ENCODE peak calls at places on chromosomes 2 and 18, in seven cellular contexts. E is GM12865; R is upper lobe of right lung; M is stimulated activated CD4-positive, alpha-beta T cell treated with anti-CD3 and anti-CD28 coated beads, Interleukin-4, amount 100 ng/mL, for 4 hours; Z is NCI-H82; Y is NCI-H1417; D is T-helper 1 cell. W is an unnamed sample.

GRCh38 chr2:16425462-16426336 is 239.9 kb downstream of the CYRIA start:
- DNase-seq in E (no peak), R (peak), M (no peak), Z (no peak), Y (no peak), D (no peak), W (no peak)

GRCh38 chr2:195639238-195639858 is 17.7 kb upstream of the SLC39A10 start:
- DNase-seq in E (no peak), R (no peak), M (no peak), Z (no peak), Y (no peak), D (no peak), W (no peak)

GRCh38 chr2:55809875-55810620 is 113.5 kb downstream of the EFEMP1 start:
- DNase-seq in E (no peak), R (no peak), M (no peak), Z (no peak), Y (no peak), D (no peak), W (no peak)

GRCh38 chr18:76482267-76482666 is 12.8 kb downstream of the ZNF516 start:
- DNase-seq in E (no peak), R (no peak), M (no peak), Z (no peak), Y (no peak), D (no peak), W (no peak)

GRCh38 chr2:151032741-151033152 is 228.9 kb downstream of the RBM43 start:
- DNase-seq in E (no peak), R (no peak), M (no peak), Z (peak), Y (no peak), D (no peak), W (no peak)

GRCh38 chr2:207763308-207763707 is 6.4 kb downstream of the FZD5 start:
- DNase-seq in E (no peak), R (no peak), M (no peak), Z (peak), Y (no peak), D (no peak), W (no peak)

GRCh38 chr2:187013058-187013457 is 164.1 kb upstream of the ZSWIM2 start:
- DNase-seq in E (no peak), R (no peak), M (no peak), Z (peak), Y (no peak), D (no peak), W (no peak)

GRCh38 chr2:53051157-53051556 is 716.4 kb upstream of the CHAC2 start:
- DNase-seq in E (no peak), R (no peak), M (no peak), Z (no peak), Y (no peak), D (no peak), W (no peak)

GRCh38 chr2:168404764-168405163 is 51.3 kb upstream of the CERS6 start:
- DNase-seq in E (no peak), R (no peak), M (no peak), Z (no peak), Y (no peak), D (no peak), W (no peak)

GRCh38 chr2:164757934-164758695 is 83.5 kb downstream of the COBLL1 start:
- DNase-seq in E (no peak), R (no peak), M (no peak), Z (no peak), Y (no peak), D (no peak), W (no peak)

GRCh38 chr18:9894454-9895068 is 8.8 kb downstream of the TXNDC2 start:
- DNase-seq in E (peak), R (no peak), M (no peak), Z (no peak), Y (no peak), D (no peak), W (no peak)

GRCh38 chr2:102615620-102616436 is 3.5 kb upstream of the SLC9A2 start:
- DNase-seq in E (peak), R (peak), M (peak), Z (peak), Y (peak), D (peak), W (peak)

GRCh38 chr2:205655775-205656425 is 26.4 kb upstream of the NRP2 start:
- DNase-seq in E (no peak), R (no peak), M (no peak), Z (no peak), Y (no peak), D (no peak), W (no peak)

GRCh38 chr2:202122975-202123765 is 50.1 kb downstream of the KIAA2012 start:
- DNase-seq in E (no peak), R (no peak), M (no peak), Z (no peak), Y (peak), D (no peak), W (peak)

GRCh38 chr2:130389783-130390182 is 33.9 kb downstream of the PTPN18 start:
- DNase-seq in E (no peak), R (no peak), M (no peak), Z (no peak), Y (no peak), D (no peak), W (no peak)

GRCh38 chr2:218323526-218324472 is 31.5 kb upstream of the TMBIM1 start:
- DNase-seq in E (no peak), R (peak), M (no peak), Z (peak), Y (peak), D (no peak), W (peak)

GRCh38 chr18:12420831-12421421 is 13.2 kb downstream of the PRELID3A start:
- DNase-seq in E (peak), R (no peak), M (peak), Z (peak), Y (peak), D (no peak), W (no peak)